ENCODE peak calls at places on chromosomes 12 and 14, in five cellular contexts. C is naive thymus-derived CD4-positive, alpha-beta T cell; B is neuronal stem cell; A is amniotic stem cell; R is SW 1271. L is an unnamed sample.

GRCh38 chr14:72049462-72049861 is 117.2 kb downstream of the RGS6 start:
- DNase-seq in A (no peak), C (no peak), R (no peak), B (no peak), L (no peak)

GRCh38 chr14:50497351-50497750 is 35.0 kb downstream of the MAP4K5 start:
- DNase-seq in B (no peak), R (no peak), C (no peak), A (no peak), L (no peak)

GRCh38 chr14:95493976-95494375 is 22.5 kb downstream of the SYNE3 start:
- DNase-seq in B (no peak), R (no peak), C (no peak), A (no peak), L (no peak)

GRCh38 chr12:45348311-45348710 is 132.4 kb downstream of the ANO6 start:
- DNase-seq in R (no peak), C (no peak), B (no peak), A (no peak), L (no peak)

GRCh38 chr12:76375939-76376338 is 27.7 kb upstream of the BBS10 start:
- DNase-seq in C (no peak), R (no peak), A (no peak), B (no peak), L (no peak)

GRCh38 chr14:66284346-66284745 is 201.8 kb upstream of the CCDC196 start:
- DNase-seq in B (no peak), R (no peak), C (no peak), A (peak; percentile 3), L (no peak)

GRCh38 chr12:92362785-92363184 is 217.1 kb upstream of the BTG1 start:
- DNase-seq in C (no peak), A (no peak), R (no peak), B (no peak), L (no peak)

GRCh38 chr14:81710232-81710845 is 176.7 kb upstream of the SEL1L start:
- DNase-seq in C (no peak), R (no peak), A (no peak), B (peak; percentile 42), L (peak; percentile 5)

GRCh38 chr12:57657744-57658143 is 24.7 kb upstream of the B4GALNT1 start:
- DNase-seq in R (no peak), A (no peak), C (no peak), B (no peak), L (no peak)

GRCh38 chr12:50625029-50625875 is 120.5 kb downstream of the DIP2B start:
- DNase-seq in A (no peak), R (no peak), B (no peak), C (no peak), L (no peak)

GRCh38 chr14:20197459-20197858 is 6.8 kb downstream of the OR11G2 start:
- DNase-seq in A (no peak), R (no peak), B (no peak), C (no peak), L (no peak)

GRCh38 chr14:105058521-105059034 is 6.7 kb downstream of the GPR132 start:
- DNase-seq in B (no peak), R (no peak), C (peak; percentile 6), A (no peak), L (no peak)

GRCh38 chr12:106581543-106582263 is 1.1 kb upstream of the RFX4 start:
- DNase-seq in A (no peak), R (no peak), B (peak; percentile 70), C (no peak), L (no peak)

GRCh38 chr12:108782971-108783370 is 51.7 kb upstream of the CORO1C start:
- DNase-seq in C (no peak), R (no peak), A (no peak), B (no peak), L (no peak)

GRCh38 chr12:3303410-3304136 is 187.4 kb upstream of the PRMT8 start:
- DNase-seq in B (no peak), A (no peak), C (no peak), R (no peak), L (no peak)

GRCh38 chr12:115398311-115398781 is 714.4 kb upstream of the TBX3 start:
- DNase-seq in A (no peak), B (no peak), C (no peak), R (no peak), L (peak; percentile 32)

GRCh38 chr12:48957141-48958048 is at the start of gene ARF3:
- DNase-seq in B (peak; percentile 96), A (peak; percentile 87), R (peak; percentile 82), C (peak; percentile 92), L (peak; percentile 72)

GRCh38 chr14:65015391-65015790 is 28.7 kb downstream of the FNTB start:
- DNase-seq in R (no peak), B (no peak), C (no peak), A (no peak), L (no peak)

GRCh38 chr12:28108599-28108998 is 81.7 kb upstream of the CCDC91 start:
- DNase-seq in B (no peak), R (no peak), A (no peak), C (no peak), L (no peak)